ENCODE peak calls at places on chromosomes 16 and 17, in four cellular contexts. X is nephron progenitor cell, Z is epithelial cell of esophagus, N is ELR. S is an unnamed sample.

GRCh38 chr17:8997994-8998628 is 23.2 kb upstream of the NTN1 start:
- DNase-seq in X (peak), N (peak), Z (peak), S (peak)

GRCh38 chr16:17364319-17365210 is 106.2 kb downstream of the XYLT1 start:
- DNase-seq in N (peak), X (no peak), Z (no peak), S (no peak)

GRCh38 chr17:29873476-29873875 is 56.6 kb downstream of the SSH2 start:
- DNase-seq in X (no peak), Z (no peak), N (no peak), S (no peak)

GRCh38 chr17:33765871-33766270 is 472.8 kb upstream of the ASIC2 start:
- DNase-seq in Z (no peak), X (no peak), N (no peak), S (no peak)

GRCh38 chr17:74011963-74012362 is 191.5 kb upstream of the RPL38 start:
- DNase-seq in N (no peak), X (no peak), Z (no peak), S (peak)

GRCh38 chr17:67520916-67521772 is 144.1 kb downstream of the PITPNC1 start:
- DNase-seq in Z (no peak), N (no peak), X (no peak), S (no peak)

GRCh38 chr17:55547027-55547670 is 35.9 kb upstream of the SMIM36 start:
- DNase-seq in Z (no peak), N (no peak), X (no peak), S (no peak)

GRCh38 chr16:85393674-85394510 is 219.2 kb upstream of the GSE1 start:
- DNase-seq in N (peak), X (peak), Z (peak), S (no peak)

GRCh38 chr17:46841561-46842379 is 9.6 kb upstream of the WNT9B start:
- DNase-seq in X (peak), N (peak), Z (no peak), S (peak)

GRCh38 chr17:3730881-3731429 is 7.3 kb downstream of the HASPIN start:
- DNase-seq in N (peak), Z (no peak), X (no peak), S (no peak)

GRCh38 chr16:57153841-57154240 is 32.0 kb downstream of the PSME3IP1 start:
- DNase-seq in Z (no peak), N (no peak), X (no peak), S (no peak)

GRCh38 chr17:66371561-66371960 is 69.1 kb downstream of the PRKCA start:
- DNase-seq in X (no peak), Z (no peak), N (peak), S (no peak)

GRCh38 chr17:57987582-57988300 is at the start of gene VEZF1:
- DNase-seq in N (peak), Z (peak), X (peak), S (peak)

GRCh38 chr17:79952265-79952877 is 83.3 kb downstream of the TBC1D16 start:
- DNase-seq in N (no peak), X (no peak), Z (no peak), S (no peak)

S was measured in NCI-H774.